ENCODE peak calls at places on chromosomes 4 and X, in seven cellular contexts. One of them, this sample, is unnamed.

GRCh38 chr4:96016615-96017299 is 176.9 kb downstream of the PDHA2 start:
- DNase-seq in GM12878: no peak
- DNase-seq in HCT116: no peak
- DNase-seq in SK-N-SH: no peak
- DNase-seq in K562: no peak
- DNase-seq in H1: no peak
- DNase-seq in HepG2: no peak
- DNase-seq in this sample: no peak

GRCh38 chr4:24614881-24615280 is 30.5 kb upstream of the DHX15 start:
- DNase-seq in SK-N-SH: no peak
- DNase-seq in K562: no peak
- DNase-seq in HepG2: no peak
- DNase-seq in HCT116: no peak
- DNase-seq in GM12878: no peak
- DNase-seq in H1: no peak
- DNase-seq in this sample: no peak

GRCh38 chr4:184156169-184156568 is 61.5 kb downstream of the ENPP6 start:
- DNase-seq in HepG2: no peak
- DNase-seq in HCT116: no peak
- DNase-seq in GM12878: no peak
- DNase-seq in K562: no peak
- DNase-seq in SK-N-SH: no peak
- DNase-seq in H1: no peak
- DNase-seq in this sample: no peak

GRCh38 chrX:131068945-131069719 is 11.0 kb downstream of the ARHGAP36 start:
- DNase-seq in K562: peak; percentile 61
- DNase-seq in GM12878: no peak
- DNase-seq in HCT116: peak; percentile 19
- DNase-seq in HepG2: peak; percentile 10
- DNase-seq in H1: no peak
- DNase-seq in SK-N-SH: peak; percentile 82
- DNase-seq in this sample: peak; percentile 10

GRCh38 chr4:77342170-77342810 is 185.3 kb downstream of the CCNG2 start:
- DNase-seq in H1: no peak
- DNase-seq in GM12878: no peak
- DNase-seq in HCT116: no peak
- DNase-seq in HepG2: no peak
- DNase-seq in K562: no peak
- DNase-seq in SK-N-SH: no peak
- DNase-seq in this sample: no peak

GRCh38 chr4:173301518-173302201 is 32.5 kb downstream of the HMGB2 start:
- DNase-seq in HepG2: no peak
- DNase-seq in HCT116: peak; percentile 3
- DNase-seq in H1: no peak
- DNase-seq in K562: peak; percentile 18
- DNase-seq in SK-N-SH: peak; percentile 24
- DNase-seq in GM12878: no peak
- DNase-seq in this sample: peak; percentile 13

GRCh38 chrX:134718329-134719317 is 60.4 kb upstream of the PLAC1 start:
- DNase-seq in SK-N-SH: no peak
- DNase-seq in HCT116: peak; percentile 54
- DNase-seq in H1: no peak
- DNase-seq in HepG2: no peak
- DNase-seq in GM12878: peak; percentile 25
- DNase-seq in K562: peak; percentile 47
- DNase-seq in this sample: peak; percentile 81

GRCh38 chrX:54423161-54423888 is 16.9 kb upstream of the TSR2 start:
- DNase-seq in HepG2: peak; percentile 16
- DNase-seq in SK-N-SH: no peak
- DNase-seq in H1: no peak
- DNase-seq in K562: peak; percentile 34
- DNase-seq in HCT116: no peak
- DNase-seq in GM12878: no peak
- DNase-seq in this sample: no peak

GRCh38 chr4:56301181-56302076 is 85.9 kb downstream of the AASDH start:
- DNase-seq in K562: peak; percentile 68
- DNase-seq in H1: peak; percentile 36
- DNase-seq in HepG2: peak; percentile 67
- DNase-seq in GM12878: peak; percentile 43
- DNase-seq in SK-N-SH: peak; percentile 75
- DNase-seq in HCT116: peak; percentile 59
- DNase-seq in this sample: peak; percentile 80

GRCh38 chr4:113053883-113054282 is 4.4 kb downstream of the ANK2 start:
- DNase-seq in HepG2: no peak
- DNase-seq in HCT116: no peak
- DNase-seq in GM12878: no peak
- DNase-seq in K562: no peak
- DNase-seq in H1: no peak
- DNase-seq in SK-N-SH: no peak
- DNase-seq in this sample: no peak

GRCh38 chr4:113056318-113056717 is 6.9 kb downstream of the ANK2 start:
- DNase-seq in HepG2: no peak
- DNase-seq in HCT116: no peak
- DNase-seq in SK-N-SH: no peak
- DNase-seq in GM12878: no peak
- DNase-seq in K562: no peak
- DNase-seq in H1: no peak
- DNase-seq in this sample: no peak

GRCh38 chr4:113059783-113060182 is 10.3 kb downstream of the ANK2 start:
- DNase-seq in HepG2: no peak
- DNase-seq in SK-N-SH: no peak
- DNase-seq in HCT116: no peak
- DNase-seq in H1: no peak
- DNase-seq in K562: no peak
- DNase-seq in GM12878: no peak
- DNase-seq in this sample: no peak

GRCh38 chr4:113060853-113061252 is 11.4 kb downstream of the ANK2 start:
- DNase-seq in GM12878: no peak
- DNase-seq in HepG2: no peak
- DNase-seq in HCT116: no peak
- DNase-seq in H1: no peak
- DNase-seq in K562: no peak
- DNase-seq in SK-N-SH: no peak
- DNase-seq in this sample: no peak

DNA sequence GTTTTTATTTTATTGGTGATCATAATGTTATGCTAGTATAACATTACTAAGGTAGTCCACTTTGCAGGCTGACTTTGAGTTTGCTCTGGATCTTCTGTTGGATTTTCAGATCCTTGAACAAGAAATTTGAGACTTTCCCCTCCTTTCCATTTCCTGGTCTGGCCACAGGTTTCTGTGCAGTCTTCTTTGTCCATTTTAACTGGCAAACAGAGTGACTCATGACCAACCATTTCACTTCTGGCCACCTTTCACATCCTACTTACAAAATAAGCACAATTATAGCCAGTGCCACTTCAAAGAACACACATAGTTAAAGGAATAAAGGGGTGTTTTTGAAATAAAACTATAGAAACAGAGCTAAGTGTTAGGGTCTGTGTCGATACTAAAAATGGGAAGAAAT is 8.4 kb downstream of the ANK2 start:
- DNase-seq in H1: no peak
- DNase-seq in HepG2: no peak
- DNase-seq in K562: no peak
- DNase-seq in SK-N-SH: no peak
- DNase-seq in HCT116: peak; percentile 7
- DNase-seq in GM12878: no peak
- DNase-seq in this sample: no peak
- TF ChIP-seq JUND in H1: no peak
- TF ChIP-seq JUND in HepG2: no peak
- TF ChIP-seq JUND in K562: no peak
- TF ChIP-seq JUND in SK-N-SH: no peak
- TF ChIP-seq JUND in HCT116: peak; percentile 18
- TF ChIP-seq JUND in GM12878: no peak
- TF ChIP-seq JUND in this sample: no peak

DNA sequence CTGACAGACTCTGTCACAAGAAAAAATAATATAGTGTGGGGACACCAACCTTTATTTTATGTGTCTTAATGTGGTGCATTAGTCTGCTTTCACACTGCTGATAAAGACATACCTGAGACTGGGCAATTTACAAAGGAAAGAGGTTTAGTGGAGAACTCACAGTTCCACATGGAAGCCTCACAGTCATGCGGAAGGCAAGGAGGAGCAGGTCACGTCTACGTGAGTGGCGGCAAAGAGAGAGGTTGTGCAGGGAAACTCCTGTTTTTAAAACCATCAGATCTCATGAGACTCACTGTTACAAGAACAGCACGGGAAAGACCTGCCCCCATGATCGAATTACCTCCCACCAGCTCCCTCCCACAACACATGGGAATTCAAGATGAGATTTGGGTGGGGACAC is 130.2 kb downstream of the AFF1 start:
- DNase-seq in HepG2: no peak
- DNase-seq in H1: no peak
- DNase-seq in GM12878: no peak
- DNase-seq in SK-N-SH: no peak
- DNase-seq in K562: no peak
- DNase-seq in HCT116: no peak
- DNase-seq in this sample: no peak
- TF ChIP-seq JUND in HepG2: no peak
- TF ChIP-seq JUND in H1: no peak
- TF ChIP-seq JUND in GM12878: no peak
- TF ChIP-seq JUND in SK-N-SH: no peak
- TF ChIP-seq JUND in K562: no peak
- TF ChIP-seq JUND in HCT116: no peak
- TF ChIP-seq JUND in this sample: no peak

DNA sequence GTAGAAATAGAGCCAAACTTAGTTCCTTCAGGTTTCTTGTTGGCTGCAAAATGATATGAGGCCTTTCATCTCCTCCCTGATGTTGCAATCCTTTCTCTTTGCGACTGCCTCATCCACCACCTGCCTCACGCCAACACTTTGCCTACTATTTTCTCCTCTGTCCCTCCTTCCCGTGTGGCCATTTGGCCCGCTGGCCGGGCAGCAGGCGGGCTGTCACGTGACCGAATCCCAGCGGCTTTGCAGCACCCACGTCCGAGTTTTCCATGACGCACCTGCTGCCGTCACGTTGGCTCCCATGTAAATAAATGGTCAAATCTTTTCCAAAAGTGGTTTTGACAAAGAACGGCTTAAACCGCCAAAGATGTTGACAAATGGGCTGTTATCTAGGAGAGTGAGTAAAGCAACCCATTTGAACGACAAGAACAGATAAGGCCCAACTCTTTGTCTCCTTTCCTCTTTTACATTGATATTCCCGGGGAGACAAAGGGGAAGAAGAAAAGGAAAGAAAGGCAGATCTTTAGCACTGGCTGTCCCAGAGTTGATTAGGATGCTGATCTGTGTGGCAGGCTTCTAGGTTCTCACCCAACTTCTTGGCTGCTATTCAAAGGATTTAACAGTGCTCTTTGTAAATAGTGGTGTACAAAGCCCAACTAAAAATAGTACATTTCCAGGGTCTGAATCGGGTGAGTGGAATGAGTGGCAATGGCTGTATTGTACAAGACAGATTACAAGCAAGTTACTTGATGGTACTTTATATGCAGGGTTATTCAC is 174.2 kb upstream of the JADE1 start:
- DNase-seq in SK-N-SH: no peak
- DNase-seq in HepG2: peak; percentile 15
- DNase-seq in H1: no peak
- DNase-seq in K562: peak; percentile 41
- DNase-seq in HCT116: no peak
- DNase-seq in GM12878: no peak
- DNase-seq in this sample: no peak
- TF ChIP-seq JUND in SK-N-SH: no peak
- TF ChIP-seq JUND in HepG2: no peak
- TF ChIP-seq JUND in H1: no peak
- TF ChIP-seq JUND in K562: peak; percentile 30
- TF ChIP-seq JUND in HCT116: no peak
- TF ChIP-seq JUND in GM12878: no peak
- TF ChIP-seq JUND in this sample: no peak

GRCh38 chr4:112515278-112516075 is 503 bp downstream of the NEUROG2 start:
- DNase-seq in HepG2: no peak
- DNase-seq in GM12878: no peak
- DNase-seq in K562: peak; percentile 32
- DNase-seq in HCT116: no peak
- DNase-seq in SK-N-SH: peak; percentile 75
- DNase-seq in H1: no peak
- DNase-seq in this sample: no peak
- TF ChIP-seq JUND in HepG2: no peak
- TF ChIP-seq JUND in GM12878: no peak
- TF ChIP-seq JUND in K562: no peak
- TF ChIP-seq JUND in HCT116: no peak
- TF ChIP-seq JUND in SK-N-SH: no peak
- TF ChIP-seq JUND in H1: no peak
- TF ChIP-seq JUND in this sample: no peak

GRCh38 chr4:82798168-82799005 is at the start of gene SCD5:
- DNase-seq in GM12878: no peak
- DNase-seq in H1: no peak
- DNase-seq in SK-N-SH: peak; percentile 86
- DNase-seq in K562: peak; percentile 60
- DNase-seq in HCT116: peak; percentile 55
- DNase-seq in HepG2: no peak
- DNase-seq in this sample: peak; percentile 55
- TF ChIP-seq JUND in GM12878: no peak
- TF ChIP-seq JUND in H1: no peak
- TF ChIP-seq JUND in SK-N-SH: no peak
- TF ChIP-seq JUND in K562: no peak
- TF ChIP-seq JUND in HCT116: no peak
- TF ChIP-seq JUND in HepG2: no peak
- TF ChIP-seq JUND in this sample: no peak

DNA sequence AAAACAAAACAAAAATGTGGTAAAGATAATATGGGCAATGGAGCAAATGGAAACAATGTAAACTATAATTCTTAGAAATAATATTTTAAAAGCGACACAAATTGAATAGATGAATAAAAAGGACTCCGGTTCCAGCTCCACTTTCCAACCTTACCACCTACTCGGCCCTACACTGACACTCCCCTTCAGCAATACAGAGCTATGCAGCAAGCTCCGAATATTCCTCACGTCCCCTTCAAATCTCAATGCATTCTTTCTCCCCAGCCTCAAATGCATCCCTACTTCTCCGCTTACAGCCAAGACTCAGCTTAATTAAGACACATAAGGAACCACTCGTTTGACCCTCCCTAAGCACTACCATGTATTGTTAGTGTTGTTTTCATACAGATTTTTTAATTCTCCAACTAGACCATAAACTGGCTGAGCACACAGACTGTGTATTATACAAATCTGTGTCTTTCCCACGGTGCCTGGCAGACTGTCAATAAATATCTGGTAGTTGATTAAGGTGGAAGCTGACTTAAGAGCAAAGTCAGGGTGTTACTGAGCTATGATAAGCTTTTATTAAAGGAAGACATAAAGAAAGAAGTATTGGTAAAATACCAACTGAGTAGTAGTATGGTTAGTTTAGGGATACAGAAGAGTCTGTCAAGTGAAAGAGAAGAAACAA is 219.1 kb downstream of the NR3C2 start:
- DNase-seq in GM12878: no peak
- DNase-seq in K562: no peak
- DNase-seq in H1: no peak
- DNase-seq in HepG2: no peak
- DNase-seq in HCT116: no peak
- DNase-seq in SK-N-SH: no peak
- DNase-seq in this sample: no peak
- TF ChIP-seq JUND in GM12878: no peak
- TF ChIP-seq JUND in K562: no peak
- TF ChIP-seq JUND in H1: no peak
- TF ChIP-seq JUND in HepG2: no peak
- TF ChIP-seq JUND in HCT116: no peak
- TF ChIP-seq JUND in SK-N-SH: no peak
- TF ChIP-seq JUND in this sample: no peak

This sample was measured in T47D.